ENCODE peak calls at places on chromosomes 13 and 19, in six cellular contexts. One of them, this sample, is unnamed.

GRCh38 chr13:95326695-95327094 is 25.4 kb upstream of the ABCC4 start:
- DNase-seq in esophagus squamous epithelium: no peak
- DNase-seq in HFF-Myc: no peak
- DNase-seq in mucosa of descending colon: no peak
- DNase-seq in fibroblast of the aortic adventitia: no peak
- DNase-seq in cardiac fibroblast: no peak
- DNase-seq in this sample: no peak

GRCh38 chr19:46818812-46819211 is 30.4 kb upstream of the SLC1A5 start:
- DNase-seq in esophagus squamous epithelium: no peak
- DNase-seq in fibroblast of the aortic adventitia: peak; percentile 38
- DNase-seq in mucosa of descending colon: no peak
- DNase-seq in HFF-Myc: no peak
- DNase-seq in cardiac fibroblast: peak; percentile 46
- DNase-seq in this sample: no peak

GRCh38 chr13:48311223-48311622 is 7.7 kb downstream of the RB1 start:
- DNase-seq in esophagus squamous epithelium: no peak
- DNase-seq in HFF-Myc: no peak
- DNase-seq in mucosa of descending colon: no peak
- DNase-seq in cardiac fibroblast: no peak
- DNase-seq in fibroblast of the aortic adventitia: no peak
- DNase-seq in this sample: peak; percentile 69

GRCh38 chr19:38433268-38433733 is at the start of gene RYR1:
- DNase-seq in HFF-Myc: no peak
- DNase-seq in cardiac fibroblast: peak; percentile 26
- DNase-seq in esophagus squamous epithelium: no peak
- DNase-seq in fibroblast of the aortic adventitia: no peak
- DNase-seq in mucosa of descending colon: peak; percentile 39
- DNase-seq in this sample: peak; percentile 20

GRCh38 chr19:9872618-9873242 is 37.6 kb downstream of the PIN1 start:
- DNase-seq in HFF-Myc: no peak
- DNase-seq in fibroblast of the aortic adventitia: no peak
- DNase-seq in cardiac fibroblast: no peak
- DNase-seq in mucosa of descending colon: no peak
- DNase-seq in esophagus squamous epithelium: no peak
- DNase-seq in this sample: no peak

GRCh38 chr19:58556633-58557252 is 1.7 kb downstream of the UBE2M start:
- DNase-seq in fibroblast of the aortic adventitia: no peak
- DNase-seq in HFF-Myc: no peak
- DNase-seq in cardiac fibroblast: no peak
- DNase-seq in mucosa of descending colon: peak; percentile 7
- DNase-seq in esophagus squamous epithelium: no peak
- DNase-seq in this sample: no peak

GRCh38 chr13:32639502-32640105 is 53.4 kb downstream of the PDS5B start:
- DNase-seq in cardiac fibroblast: peak; percentile 85
- DNase-seq in HFF-Myc: peak; percentile 14
- DNase-seq in fibroblast of the aortic adventitia: peak; percentile 85
- DNase-seq in mucosa of descending colon: peak; percentile 81
- DNase-seq in esophagus squamous epithelium: no peak
- DNase-seq in this sample: peak; percentile 69

GRCh38 chr19:15417699-15418098 is 1.1 kb downstream of the AKAP8L start:
- DNase-seq in HFF-Myc: no peak
- DNase-seq in mucosa of descending colon: no peak
- DNase-seq in esophagus squamous epithelium: no peak
- DNase-seq in cardiac fibroblast: peak; percentile 25
- DNase-seq in fibroblast of the aortic adventitia: peak; percentile 43
- DNase-seq in this sample: peak; percentile 34

GRCh38 chr13:113298001-113298945 is 1.2 kb downstream of the LAMP1 start:
- DNase-seq in HFF-Myc: no peak
- DNase-seq in cardiac fibroblast: peak; percentile 3
- DNase-seq in esophagus squamous epithelium: no peak
- DNase-seq in fibroblast of the aortic adventitia: peak; percentile 14
- DNase-seq in mucosa of descending colon: no peak
- DNase-seq in this sample: peak; percentile 86

GRCh38 chr19:39829702-39830275 is 4.2 kb downstream of the DYRK1B start:
- DNase-seq in mucosa of descending colon: no peak
- DNase-seq in esophagus squamous epithelium: no peak
- DNase-seq in HFF-Myc: no peak
- DNase-seq in fibroblast of the aortic adventitia: no peak
- DNase-seq in cardiac fibroblast: no peak
- DNase-seq in this sample: no peak

GRCh38 chr13:106498571-106498970 is 36.9 kb downstream of the EFNB2 start:
- DNase-seq in HFF-Myc: no peak
- DNase-seq in cardiac fibroblast: no peak
- DNase-seq in mucosa of descending colon: no peak
- DNase-seq in fibroblast of the aortic adventitia: no peak
- DNase-seq in esophagus squamous epithelium: no peak
- DNase-seq in this sample: no peak

GRCh38 chr19:27964165-27964564 is 1248.8 kb downstream of the UQCRFS1 start:
- DNase-seq in esophagus squamous epithelium: no peak
- DNase-seq in cardiac fibroblast: peak; percentile 34
- DNase-seq in mucosa of descending colon: no peak
- DNase-seq in fibroblast of the aortic adventitia: peak; percentile 43
- DNase-seq in HFF-Myc: no peak
- DNase-seq in this sample: no peak

GRCh38 chr13:99350191-99350590 is 43.0 kb upstream of the GPR183 start:
- DNase-seq in esophagus squamous epithelium: no peak
- DNase-seq in fibroblast of the aortic adventitia: no peak
- DNase-seq in HFF-Myc: no peak
- DNase-seq in cardiac fibroblast: no peak
- DNase-seq in mucosa of descending colon: no peak
- DNase-seq in this sample: no peak

GRCh38 chr13:24008679-24009078 is 111.4 kb upstream of the C1QTNF9B start:
- DNase-seq in fibroblast of the aortic adventitia: peak; percentile 18
- DNase-seq in cardiac fibroblast: peak; percentile 5
- DNase-seq in mucosa of descending colon: no peak
- DNase-seq in HFF-Myc: no peak
- DNase-seq in esophagus squamous epithelium: no peak
- DNase-seq in this sample: no peak

GRCh38 chr13:27295660-27296059 is 25.0 kb downstream of the RASL11A start:
- DNase-seq in HFF-Myc: no peak
- DNase-seq in mucosa of descending colon: no peak
- DNase-seq in esophagus squamous epithelium: no peak
- DNase-seq in cardiac fibroblast: no peak
- DNase-seq in fibroblast of the aortic adventitia: no peak
- DNase-seq in this sample: no peak

GRCh38 chr13:27295096-27295495 is 24.5 kb downstream of the RASL11A start:
- DNase-seq in cardiac fibroblast: no peak
- DNase-seq in mucosa of descending colon: no peak
- DNase-seq in fibroblast of the aortic adventitia: no peak
- DNase-seq in esophagus squamous epithelium: no peak
- DNase-seq in HFF-Myc: no peak
- DNase-seq in this sample: no peak

GRCh38 chr13:27290715-27291114 is 20.1 kb downstream of the RASL11A start:
- DNase-seq in HFF-Myc: no peak
- DNase-seq in esophagus squamous epithelium: no peak
- DNase-seq in cardiac fibroblast: no peak
- DNase-seq in fibroblast of the aortic adventitia: no peak
- DNase-seq in mucosa of descending colon: no peak
- DNase-seq in this sample: no peak

GRCh38 chr13:27293873-27294515 is 23.4 kb downstream of the RASL11A start:
- DNase-seq in esophagus squamous epithelium: no peak
- DNase-seq in HFF-Myc: no peak
- DNase-seq in cardiac fibroblast: no peak
- DNase-seq in mucosa of descending colon: no peak
- DNase-seq in fibroblast of the aortic adventitia: no peak
- DNase-seq in this sample: no peak

DNA sequence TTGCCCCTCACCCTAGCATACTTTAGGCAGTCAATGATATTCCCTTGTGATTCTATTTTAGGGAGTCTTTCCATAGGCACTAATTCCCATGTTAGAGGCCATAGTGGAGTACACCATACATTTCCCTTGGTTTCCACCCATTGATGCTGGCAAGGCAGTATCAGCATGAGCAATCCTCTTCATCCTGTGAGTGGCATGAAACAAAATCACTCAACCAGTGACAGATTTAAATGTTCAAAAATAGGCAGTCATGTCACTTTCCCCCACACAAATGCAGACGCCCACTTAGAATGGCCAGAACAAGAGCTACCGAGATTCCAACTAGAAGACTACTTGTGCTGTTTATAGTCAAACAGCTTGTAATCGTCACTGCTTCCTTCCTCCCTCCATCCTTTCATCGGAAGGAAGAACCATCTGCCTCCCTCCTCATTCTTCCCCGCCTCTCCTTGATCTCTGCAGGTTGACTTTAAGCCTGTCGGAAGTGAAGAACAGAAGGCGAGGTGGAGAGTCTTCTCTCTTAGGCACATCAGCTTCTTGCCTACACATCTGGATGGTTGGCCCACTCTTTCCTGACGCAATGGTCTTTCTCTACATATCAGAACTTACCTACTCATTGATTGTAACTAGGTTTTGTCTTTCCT is 22.5 kb downstream of the RASL11A start:
- DNase-seq in mucosa of descending colon: no peak
- DNase-seq in fibroblast of the aortic adventitia: no peak
- DNase-seq in esophagus squamous epithelium: no peak
- DNase-seq in HFF-Myc: no peak
- DNase-seq in cardiac fibroblast: no peak
- DNase-seq in this sample: no peak
- TF ChIP-seq CTCF in mucosa of descending colon: no peak
- TF ChIP-seq CTCF in fibroblast of the aortic adventitia: no peak
- TF ChIP-seq CTCF in esophagus squamous epithelium: no peak
- TF ChIP-seq CTCF in HFF-Myc: no peak
- TF ChIP-seq CTCF in cardiac fibroblast: no peak
- TF ChIP-seq CTCF in this sample: no peak

GRCh38 chr19:48553676-48554384 is 1.9 kb downstream of the SULT2B1 start:
- DNase-seq in cardiac fibroblast: peak; percentile 75
- DNase-seq in esophagus squamous epithelium: no peak
- DNase-seq in HFF-Myc: no peak
- DNase-seq in mucosa of descending colon: peak; percentile 44
- DNase-seq in fibroblast of the aortic adventitia: peak; percentile 69
- DNase-seq in this sample: no peak

GRCh38 chr19:48554385-48555091 is 2.6 kb downstream of the SULT2B1 start:
- DNase-seq in cardiac fibroblast: no peak
- DNase-seq in HFF-Myc: no peak
- DNase-seq in mucosa of descending colon: no peak
- DNase-seq in fibroblast of the aortic adventitia: no peak
- DNase-seq in esophagus squamous epithelium: no peak
- DNase-seq in this sample: no peak

GRCh38 chr19:48549380-48549779 is 2.6 kb upstream of the SULT2B1 start:
- DNase-seq in HFF-Myc: no peak
- DNase-seq in cardiac fibroblast: no peak
- DNase-seq in fibroblast of the aortic adventitia: no peak
- DNase-seq in mucosa of descending colon: no peak
- DNase-seq in esophagus squamous epithelium: no peak
- DNase-seq in this sample: no peak

GRCh38 chr19:48551437-48552302 is at the start of gene SULT2B1:
- DNase-seq in HFF-Myc: no peak
- DNase-seq in mucosa of descending colon: peak; percentile 88
- DNase-seq in esophagus squamous epithelium: no peak
- DNase-seq in cardiac fibroblast: no peak
- DNase-seq in fibroblast of the aortic adventitia: no peak
- DNase-seq in this sample: peak; percentile 76

DNA sequence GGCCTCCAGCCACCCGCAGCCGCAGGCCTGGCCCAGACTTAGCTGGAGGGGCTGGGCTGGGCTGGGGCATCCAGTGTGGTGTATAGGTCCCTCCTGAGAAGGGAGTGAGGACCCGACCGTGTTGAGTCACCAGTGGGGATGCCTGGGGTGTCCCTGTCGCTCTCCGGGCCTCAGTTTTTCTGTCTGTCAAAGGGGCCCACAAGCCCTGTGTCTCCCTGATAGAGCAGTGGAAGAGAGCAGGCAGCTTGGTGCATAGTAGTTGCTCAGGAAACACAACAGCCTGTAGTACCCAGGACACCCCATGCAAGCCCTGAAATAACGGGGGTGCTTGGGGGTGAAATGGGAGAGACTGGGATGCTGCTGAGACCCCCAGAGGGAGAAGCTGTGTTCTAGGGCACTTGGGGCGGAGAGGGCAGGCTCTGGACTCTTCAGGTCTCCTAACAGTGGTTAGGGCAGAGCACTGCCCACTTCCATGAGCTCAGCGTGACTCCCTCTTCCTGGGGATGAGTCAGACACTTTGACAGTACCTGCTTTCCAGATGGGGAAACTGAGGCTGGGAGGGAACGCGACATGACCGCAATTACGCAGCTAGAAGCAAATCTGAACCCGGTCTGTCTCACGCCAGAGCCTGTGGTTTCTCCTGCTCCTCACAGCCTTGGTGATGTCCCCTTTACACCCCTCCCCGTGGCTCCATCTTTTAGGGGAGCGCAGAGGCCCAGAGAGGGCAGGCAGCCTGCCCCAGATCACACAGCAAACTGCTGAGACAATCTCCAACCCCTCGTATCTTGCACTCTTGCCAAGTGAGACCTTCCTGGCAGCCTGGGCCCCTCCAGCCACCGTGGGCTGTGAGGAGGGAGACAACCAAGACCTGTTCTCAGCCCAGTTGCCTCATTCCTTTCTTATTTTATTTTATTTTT is 692 bp downstream of the SULT2B1 start:
- DNase-seq in fibroblast of the aortic adventitia: no peak
- DNase-seq in mucosa of descending colon: peak; percentile 38
- DNase-seq in cardiac fibroblast: no peak
- DNase-seq in esophagus squamous epithelium: no peak
- DNase-seq in HFF-Myc: no peak
- DNase-seq in this sample: no peak
- H3K4me3 ChIP-seq in fibroblast of the aortic adventitia: no peak overlapping the region
- H3K4me3 ChIP-seq in mucosa of descending colon: no peak overlapping the region
- H3K4me3 ChIP-seq in cardiac fibroblast: no peak overlapping the region
- H3K4me3 ChIP-seq in esophagus squamous epithelium: peak overlapping the region; percentile 58
- H3K4me3 ChIP-seq in HFF-Myc: no peak overlapping the region
- H3K4me3 ChIP-seq in this sample: peak overlapping the region; percentile 62

GRCh38 chr13:89115307-89115706 is 1444.1 kb downstream of the SLITRK5 start:
- DNase-seq in esophagus squamous epithelium: no peak
- DNase-seq in mucosa of descending colon: no peak
- DNase-seq in fibroblast of the aortic adventitia: no peak
- DNase-seq in HFF-Myc: no peak
- DNase-seq in cardiac fibroblast: no peak
- DNase-seq in this sample: no peak
- TF ChIP-seq CTCF in esophagus squamous epithelium: no peak
- TF ChIP-seq CTCF in mucosa of descending colon: no peak
- TF ChIP-seq CTCF in fibroblast of the aortic adventitia: peak; percentile 8
- TF ChIP-seq CTCF in HFF-Myc: no peak
- TF ChIP-seq CTCF in cardiac fibroblast: no peak
- TF ChIP-seq CTCF in this sample: peak; percentile 15

GRCh38 chr13:74465279-74465678 is 331.1 kb upstream of the KLF12 start:
- DNase-seq in fibroblast of the aortic adventitia: no peak
- DNase-seq in cardiac fibroblast: no peak
- DNase-seq in esophagus squamous epithelium: no peak
- DNase-seq in mucosa of descending colon: no peak
- DNase-seq in HFF-Myc: no peak
- DNase-seq in this sample: no peak

GRCh38 chr13:74464656-74465055 is 330.5 kb upstream of the KLF12 start:
- DNase-seq in mucosa of descending colon: no peak
- DNase-seq in HFF-Myc: no peak
- DNase-seq in cardiac fibroblast: peak; percentile 11
- DNase-seq in fibroblast of the aortic adventitia: peak; percentile 20
- DNase-seq in esophagus squamous epithelium: no peak
- DNase-seq in this sample: no peak

GRCh38 chr13:74461011-74461410 is 326.8 kb upstream of the KLF12 start:
- DNase-seq in cardiac fibroblast: no peak
- DNase-seq in HFF-Myc: no peak
- DNase-seq in mucosa of descending colon: no peak
- DNase-seq in fibroblast of the aortic adventitia: no peak
- DNase-seq in esophagus squamous epithelium: no peak
- DNase-seq in this sample: no peak

DNA sequence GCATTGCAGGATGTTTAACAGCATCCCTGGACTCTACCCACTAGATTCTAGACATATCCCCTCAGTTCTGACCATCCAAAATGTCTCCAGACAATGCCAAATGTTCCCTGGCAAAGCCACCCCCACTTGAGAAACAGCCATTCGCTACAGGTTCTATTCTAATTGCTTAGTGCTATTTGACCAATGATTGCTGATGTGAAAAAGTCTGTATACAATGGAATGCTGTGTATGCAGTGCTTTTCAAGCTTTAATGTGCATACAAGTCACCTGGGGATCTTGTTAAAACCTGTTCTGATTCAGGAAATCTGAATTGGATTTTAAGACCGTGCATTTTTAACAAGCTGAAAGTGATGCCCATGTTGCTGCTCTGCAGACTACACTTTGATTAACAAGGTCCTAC is 331.8 kb upstream of the KLF12 start:
- DNase-seq in cardiac fibroblast: no peak
- DNase-seq in mucosa of descending colon: no peak
- DNase-seq in esophagus squamous epithelium: no peak
- DNase-seq in HFF-Myc: no peak
- DNase-seq in fibroblast of the aortic adventitia: no peak
- DNase-seq in this sample: peak; percentile 40
- H3K4me3 ChIP-seq in cardiac fibroblast: no peak overlapping the region
- H3K4me3 ChIP-seq in mucosa of descending colon: no peak overlapping the region
- H3K4me3 ChIP-seq in esophagus squamous epithelium: no peak overlapping the region
- H3K4me3 ChIP-seq in HFF-Myc: no peak overlapping the region
- H3K4me3 ChIP-seq in fibroblast of the aortic adventitia: no peak overlapping the region
- H3K4me3 ChIP-seq in this sample: no peak overlapping the region